ENCODE peak calls at places on chromosomes 3 and 15, in seven cellular contexts. S is H1, J is esophagus squamous epithelium, H is lower leg skin, B is IMR-90, F is breast epithelium, T is body of pancreas. W is an unnamed sample.

GRCh38 chr3:129593595-129594339 is 12.7 kb downstream of the PLXND1 start:
- DNase-seq in S (peak), J (no peak), H (no peak), B (no peak), F (no peak), T (peak), W (no peak)

GRCh38 chr3:57956119-57956832 is 51.9 kb upstream of the FLNB start:
- DNase-seq in S (no peak), J (no peak), H (no peak), B (peak), F (no peak), T (no peak), W (no peak)

GRCh38 chr3:35446896-35447295 is 192.4 kb upstream of the ARPP21 start:
- DNase-seq in S (no peak), J (no peak), H (no peak), B (no peak), F (no peak), T (no peak), W (no peak)

GRCh38 chr15:29825205-29825604 is 2.9 kb upstream of the TJP1 start:
- DNase-seq in S (no peak), J (no peak), H (no peak), B (no peak), F (no peak), T (no peak), W (no peak)

GRCh38 chr3:183541235-183541655 is 14.3 kb downstream of the KLHL6 start:
- DNase-seq in S (no peak), J (no peak), H (no peak), B (no peak), F (no peak), T (no peak), W (no peak)

GRCh38 chr3:17069754-17070153 is 185.0 kb downstream of the PLCL2 start:
- DNase-seq in S (no peak), J (no peak), H (no peak), B (no peak), F (no peak), T (no peak), W (no peak)

GRCh38 chr3:109806929-109807328 is 469.6 kb upstream of the DPPA4 start:
- DNase-seq in S (no peak), J (no peak), H (no peak), B (peak), F (no peak), T (no peak), W (no peak)

GRCh38 chr15:91908401-91908800 is 54.9 kb downstream of the SLCO3A1 start:
- DNase-seq in S (no peak), J (no peak), H (no peak), B (peak), F (no peak), T (no peak), W (no peak)

GRCh38 chr15:69766156-69766555 is 313.5 kb downstream of the RPLP1 start:
- DNase-seq in S (no peak), J (no peak), H (no peak), B (no peak), F (no peak), T (no peak), W (no peak)

GRCh38 chr3:107251819-107252218 is 125.4 kb upstream of the CCDC54 start:
- DNase-seq in S (no peak), J (no peak), H (no peak), B (no peak), F (no peak), T (no peak), W (no peak)

GRCh38 chr3:129016366-129016724 is 15.2 kb downstream of the EFCC1 start:
- DNase-seq in S (no peak), J (no peak), H (no peak), B (no peak), F (no peak), T (peak), W (no peak)

GRCh38 chr3:133532951-133533350 is 40.5 kb upstream of the CDV3 start:
- DNase-seq in S (no peak), J (no peak), H (no peak), B (peak), F (no peak), T (no peak), W (no peak)

GRCh38 chr15:71698752-71699151 is 111.6 kb upstream of the NR2E3 start:
- DNase-seq in S (no peak), J (no peak), H (no peak), B (no peak), F (no peak), T (no peak), W (no peak)

GRCh38 chr15:39598958-39599845 is 18.3 kb downstream of the THBS1 start:
- DNase-seq in S (no peak), J (no peak), H (no peak), B (peak), F (no peak), T (no peak), W (no peak)

GRCh38 chr3:105458518-105459215 is 92.0 kb downstream of the ALCAM start:
- DNase-seq in S (no peak), J (no peak), H (no peak), B (peak), F (no peak), T (no peak), W (no peak)

GRCh38 chr3:60047426-60048200 is 997.8 kb upstream of the CFAP20DC start:
- DNase-seq in S (no peak), J (no peak), H (no peak), B (no peak), F (no peak), T (no peak), W (no peak)

GRCh38 chr3:31472479-31473390 is 60.0 kb upstream of the STT3B start:
- DNase-seq in S (no peak), J (no peak), H (no peak), B (peak), F (no peak), T (no peak), W (no peak)

GRCh38 chr15:35168464-35168863 is 83.4 kb upstream of the NANOGP8 start:
- DNase-seq in S (no peak), J (no peak), H (no peak), B (peak), F (no peak), T (no peak), W (peak)

GRCh38 chr3:193736616-193737015 is 143.6 kb downstream of the OPA1 start:
- DNase-seq in S (no peak), J (no peak), H (no peak), B (no peak), F (no peak), T (no peak), W (no peak)

GRCh38 chr3:110261141-110261540 is 810.5 kb upstream of the NECTIN3 start:
- DNase-seq in S (no peak), J (no peak), H (no peak), B (no peak), F (no peak), T (no peak), W (no peak)

GRCh38 chr3:89560546-89560945 is 453.1 kb downstream of the EPHA3 start:
- DNase-seq in S (no peak), J (no peak), H (no peak), B (peak), F (no peak), T (no peak), W (no peak)

GRCh38 chr3:190132376-190132775 is 11.7 kb upstream of the P3H2 start:
- DNase-seq in S (no peak), J (no peak), H (no peak), B (no peak), F (no peak), T (no peak), W (no peak)

GRCh38 chr3:99895706-99896441 is 78.2 kb downstream of the CMSS1 start:
- DNase-seq in S (no peak), J (no peak), H (no peak), B (peak), F (no peak), T (no peak), W (no peak)

GRCh38 chr15:52144656-52145055 is 32.1 kb upstream of the BCL2L10 start:
- DNase-seq in S (no peak), J (no peak), H (no peak), B (peak), F (no peak), T (no peak), W (no peak)

GRCh38 chr15:73488698-73489097 is 45.7 kb downstream of the REC114 start:
- DNase-seq in S (no peak), J (no peak), H (no peak), B (no peak), F (no peak), T (no peak), W (no peak)

GRCh38 chr3:25604107-25604805 is 60.5 kb downstream of the TOP2B start:
- DNase-seq in S (no peak), J (no peak), H (no peak), B (peak), F (no peak), T (no peak), W (peak)

GRCh38 chr15:64412216-64412615 is 24.6 kb downstream of the TRIP4 start:
- DNase-seq in S (no peak), J (no peak), H (no peak), B (no peak), F (no peak), T (no peak), W (no peak)

GRCh38 chr3:157103280-157103679 is 56.7 kb downstream of the CCNL1 start:
- DNase-seq in S (no peak), J (no peak), H (no peak), B (no peak), F (no peak), T (no peak), W (no peak)
- TF ChIP-seq POLR2A in S (no peak), J (no peak), H (no peak), B (no peak), F (no peak), T (no peak), W (no peak)

DNA sequence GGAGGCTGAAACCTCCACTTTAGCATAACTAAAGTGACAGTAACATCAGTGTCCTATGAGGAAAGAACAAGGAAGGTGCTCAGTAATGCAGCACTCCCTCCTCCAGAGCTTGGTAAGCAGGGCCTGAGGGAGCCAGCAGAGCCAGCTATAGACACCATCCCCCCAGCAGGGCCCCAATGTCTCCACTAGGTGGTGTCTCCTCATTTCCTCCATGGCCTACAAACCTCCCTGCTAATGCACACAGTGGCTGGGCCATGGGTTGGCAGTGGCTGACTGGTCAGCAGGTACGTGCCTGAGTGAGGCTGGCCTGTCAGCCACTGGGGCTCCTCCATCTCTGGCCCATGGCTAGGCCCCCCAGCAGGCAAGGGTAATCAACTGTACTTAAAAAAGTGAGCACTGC is 13.6 kb downstream of the MRPS25 start:
- DNase-seq in S (peak), J (no peak), H (no peak), B (peak), F (no peak), T (peak), W (peak)
- TF ChIP-seq POLR2A in S (no peak), J (no peak), H (no peak), B (no peak), F (no peak), T (no peak), W (no peak)

DNA sequence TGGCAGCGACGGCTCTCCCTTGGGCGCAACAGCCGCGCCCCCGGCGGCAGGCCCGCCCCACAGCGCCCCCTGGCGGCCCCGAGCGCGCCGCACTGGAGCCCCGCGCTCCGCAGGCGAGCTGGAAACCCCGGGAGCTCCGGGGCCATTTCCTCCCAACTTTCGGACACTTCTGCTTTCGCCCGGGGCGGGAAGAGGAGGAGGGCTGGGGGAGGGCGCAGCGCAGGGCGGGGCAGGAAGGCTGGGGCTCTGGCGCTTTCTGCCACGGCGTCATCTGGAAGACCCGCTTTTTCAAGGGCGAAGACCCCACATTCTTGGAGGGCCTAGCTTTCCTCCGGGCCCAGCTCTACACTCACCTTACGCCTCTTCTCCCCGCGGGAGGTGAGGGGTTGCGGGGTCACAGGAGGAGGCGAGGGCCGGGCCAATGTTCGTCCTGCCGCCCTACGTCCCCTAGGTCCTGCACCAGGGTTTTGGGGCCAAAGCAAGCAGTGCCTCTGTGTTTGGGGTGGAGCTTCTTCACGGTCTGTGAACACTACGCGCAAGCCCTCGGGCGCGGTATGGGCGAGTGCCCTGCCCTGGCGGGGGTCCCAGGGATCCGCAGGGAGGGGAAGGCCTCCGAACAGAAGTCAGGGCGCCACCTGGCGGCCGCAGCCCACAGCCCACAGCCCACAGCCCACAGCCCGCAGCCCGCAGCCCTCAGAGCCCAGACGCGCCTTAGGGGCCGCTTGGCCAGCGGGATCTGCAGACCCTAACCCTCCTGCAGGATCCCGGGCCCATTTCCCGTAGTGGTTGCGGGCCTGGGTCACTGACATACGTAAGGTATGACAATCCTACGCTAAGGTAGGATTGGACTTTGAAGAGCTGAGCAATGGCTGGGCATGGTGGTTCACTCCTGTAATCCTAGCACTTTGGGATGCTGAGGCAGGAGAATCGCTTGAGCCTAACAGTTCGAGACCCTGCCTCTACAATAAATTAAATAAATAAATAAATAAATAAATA is 31.1 kb downstream of the FOXL2 start:
- DNase-seq in S (peak), J (peak), H (peak), B (peak), F (peak), T (peak), W (peak)
- TF ChIP-seq POLR2A in S (no peak), J (no peak), H (no peak), B (no peak), F (no peak), T (peak), W (peak)

GRCh38 chr3:37141676-37142075 is 32.7 kb downstream of the LRRFIP2 start:
- DNase-seq in S (no peak), J (no peak), H (no peak), B (no peak), F (no peak), T (no peak), W (no peak)
- TF ChIP-seq POLR2A in S (no peak), J (no peak), H (no peak), B (no peak), F (no peak), T (no peak), W (no peak)

W was measured in erythroblast.